ENCODE peak calls at places on chromosomes 13 and 19, in four cellular contexts. O is stimulated activated CD4-positive, alpha-beta T cell treated with anti-CD3 and anti-CD28 coated beads, TNF-alpha, amount 100 ng/mL, for 48 hours; Z is activated CD8-positive, alpha-beta T cell treated with anti-CD3 and anti-CD28 coated beads for 36 hours; F is brain microvascular endothelial cell. D is an unnamed sample.

GRCh38 chr19:42132851-42133528 is 744 bp upstream of the POU2F2 start:
- DNase-seq in O (peak), Z (peak), F (no peak), D (no peak)

GRCh38 chr13:110342474-110342873 is 35.4 kb downstream of the COL4A2 start:
- DNase-seq in O (no peak), Z (no peak), F (no peak), D (no peak)

GRCh38 chr19:57026476-57026875 is 93.3 kb upstream of the USP29 start:
- DNase-seq in O (no peak), Z (no peak), F (no peak), D (no peak)

GRCh38 chr13:96025283-96025682 is 27.9 kb downstream of the UGGT2 start:
- DNase-seq in O (no peak), Z (no peak), F (no peak), D (no peak)

GRCh38 chr19:2604747-2605329 is 97.7 kb downstream of the GNG7 start:
- DNase-seq in O (no peak), Z (no peak), F (no peak), D (no peak)

GRCh38 chr13:110853235-110853721 is 61.6 kb downstream of the ANKRD10 start:
- DNase-seq in O (no peak), Z (no peak), F (peak), D (no peak)

GRCh38 chr13:42807866-42808265 is 26.5 kb downstream of the FAM216B start:
- DNase-seq in O (no peak), Z (no peak), F (peak), D (peak)

GRCh38 chr13:52599853-52600603 is 42.2 kb upstream of the HNRNPA1L2 start:
- DNase-seq in O (no peak), Z (peak), F (no peak), D (no peak)

GRCh38 chr19:48565090-48565489 is 13.1 kb downstream of the SULT2B1 start:
- DNase-seq in O (no peak), Z (no peak), F (peak), D (peak)

GRCh38 chr13:21684576-21684975 is 13.7 kb downstream of the FGF9 start:
- DNase-seq in O (no peak), Z (no peak), F (no peak), D (no peak)

GRCh38 chr19:39516270-39516669 is 1.3 kb downstream of the SELENOV start:
- DNase-seq in O (no peak), Z (no peak), F (no peak), D (no peak)

GRCh38 chr13:108957369-108958012 is 328.1 kb downstream of the MYO16 start:
- DNase-seq in O (no peak), Z (no peak), F (peak), D (peak)

GRCh38 chr19:5504115-5504514 is 48.9 kb downstream of the ZNRF4 start:
- DNase-seq in O (no peak), Z (no peak), F (no peak), D (no peak)

GRCh38 chr19:52896431-52897148 is 845 bp downstream of the ZNF320 start:
- DNase-seq in O (no peak), Z (peak), F (peak), D (no peak)

GRCh38 chr19:7914598-7915045 is at the start of gene TGFBR3L:
- DNase-seq in O (no peak), Z (no peak), F (no peak), D (no peak)

GRCh38 chr13:113448545-113448884 is 4.8 kb downstream of the ADPRHL1 start:
- DNase-seq in O (no peak), Z (no peak), F (no peak), D (no peak)

GRCh38 chr19:801030-801860 is 4.0 kb downstream of the PTBP1 start:
- DNase-seq in O (no peak), Z (peak), F (no peak), D (peak)

GRCh38 chr19:15675560-15675959 is 2.7 kb downstream of the CYP4F12 start:
- DNase-seq in O (no peak), Z (no peak), F (no peak), D (no peak)

GRCh38 chr19:43660301-43660700 is 9.7 kb downstream of the PLAUR start:
- DNase-seq in O (no peak), Z (no peak), F (no peak), D (no peak)

GRCh38 chr19:17332677-17333581 is 1.7 kb downstream of the ANO8 start:
- DNase-seq in O (no peak), Z (peak), F (no peak), D (peak)

GRCh38 chr13:40187324-40187795 is 479.1 kb downstream of the FOXO1 start:
- DNase-seq in O (no peak), Z (peak), F (no peak), D (no peak)

GRCh38 chr19:11421607-11422098 is 2.5 kb upstream of the RGL3 start:
- DNase-seq in O (no peak), Z (peak), F (no peak), D (no peak)

GRCh38 chr13:108037348-108037747 is 178.0 kb downstream of the LIG4 start:
- DNase-seq in O (no peak), Z (no peak), F (no peak), D (no peak)

GRCh38 chr13:112638157-112638750 is 50.3 kb upstream of the TUBGCP3 start:
- DNase-seq in O (no peak), Z (no peak), F (no peak), D (no peak)

GRCh38 chr13:105979131-105979530 is 556.3 kb downstream of the EFNB2 start:
- DNase-seq in O (no peak), Z (no peak), F (no peak), D (no peak)

GRCh38 chr19:53771133-53771532 is 53.0 kb downstream of the NLRP12 start:
- DNase-seq in O (no peak), Z (no peak), F (no peak), D (no peak)

GRCh38 chr19:30349131-30349730 is 23.0 kb upstream of the ZNF536 start:
- DNase-seq in O (no peak), Z (no peak), F (no peak), D (no peak)

GRCh38 chr13:33787051-33787591 is 30.8 kb upstream of the RFC3 start:
- DNase-seq in O (no peak), Z (peak), F (no peak), D (peak)